ENCODE peak calls at places on chromosomes 2 and 18, in seven cellular contexts. T, G, F, X, H, V and K are unnamed samples.

GRCh38 chr2:19870792-19871191 is 31.0 kb downstream of the TTC32 start:
- DNase-seq in T (no peak), G (no peak), F (no peak), X (no peak), H (no peak), V (no peak), K (no peak)

GRCh38 chr18:28189400-28190239 is 12.7 kb upstream of the CDH2 start:
- DNase-seq in T (peak; percentile 87), G (peak; percentile 85), F (peak; percentile 23), X (no peak), H (peak; percentile 44), V (peak; percentile 83), K (peak; percentile 95)

GRCh38 chr2:120740765-120741513 is 5.3 kb downstream of the GLI2 start:
- DNase-seq in T (no peak), G (no peak), F (no peak), X (no peak), H (no peak), V (peak; percentile 53), K (peak; percentile 52)

GRCh38 chr2:166137331-166137730 is 9.5 kb upstream of the SCN1A start:
- DNase-seq in T (no peak), G (no peak), F (no peak), X (no peak), H (no peak), V (no peak), K (no peak)

GRCh38 chr2:38239452-38239851 is 137.6 kb downstream of the ATL2 start:
- DNase-seq in T (no peak), G (peak; percentile 57), F (no peak), X (no peak), H (no peak), V (no peak), K (no peak)

GRCh38 chr2:176129013-176129796 is at the start of gene HOXD8:
- DNase-seq in T (peak; percentile 42), G (peak; percentile 88), F (peak; percentile 59), X (peak; percentile 83), H (no peak), V (peak; percentile 79), K (no peak)

GRCh38 chr2:174787485-174788205 is 23.4 kb upstream of the CHRNA1 start:
- DNase-seq in T (peak; percentile 86), G (peak; percentile 98), F (no peak), X (no peak), H (no peak), V (peak; percentile 100), K (peak; percentile 100)

GRCh38 chr2:182165196-182165595 is 179.5 kb downstream of the PPP1R1C start:
- DNase-seq in T (no peak), G (peak; percentile 34), F (no peak), X (no peak), H (no peak), V (no peak), K (no peak)

GRCh38 chr2:11498543-11499034 is 32.6 kb upstream of the E2F6 start:
- DNase-seq in T (no peak), G (peak; percentile 12), F (no peak), X (peak; percentile 85), H (peak; percentile 76), V (no peak), K (no peak)

GRCh38 chr2:141871913-141872634 is 258.7 kb downstream of the LRP1B start:
- DNase-seq in T (no peak), G (no peak), F (no peak), X (no peak), H (no peak), V (no peak), K (no peak)

GRCh38 chr18:9782073-9782857 is 74.2 kb downstream of the RAB31 start:
- DNase-seq in T (peak; percentile 97), G (peak; percentile 91), F (no peak), X (no peak), H (no peak), V (peak; percentile 98), K (peak; percentile 94)

GRCh38 chr2:16908671-16909070 is 243.0 kb upstream of the CYRIA start:
- DNase-seq in T (no peak), G (peak; percentile 5), F (no peak), X (no peak), H (no peak), V (no peak), K (peak; percentile 18)

GRCh38 chr18:51339866-51340265 is 142.4 kb upstream of the MEX3C start:
- DNase-seq in T (peak; percentile 56), G (peak; percentile 30), F (no peak), X (no peak), H (no peak), V (peak; percentile 16), K (peak; percentile 74)

DNA sequence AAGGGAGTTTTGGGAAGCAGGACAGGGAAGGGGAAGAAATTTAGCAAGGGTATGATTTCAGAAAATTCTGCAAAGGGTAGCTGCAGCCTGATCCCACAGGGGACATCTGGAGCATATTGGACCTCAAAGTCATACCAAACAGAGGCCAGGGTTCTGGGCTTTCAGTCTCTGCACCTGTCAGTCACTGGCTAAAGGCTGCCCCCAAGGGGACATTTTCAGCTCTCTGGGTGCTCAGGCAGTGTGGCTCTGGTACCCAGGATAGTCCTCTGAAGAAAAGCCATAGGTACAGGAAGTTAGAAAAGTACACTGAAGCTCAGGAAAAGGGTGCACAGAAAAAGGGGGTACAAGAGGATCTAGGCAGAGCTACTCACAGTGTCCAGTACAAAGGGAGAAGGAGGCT is 149.2 kb downstream of the INSIG2 start:
- DNase-seq in T (no peak), G (no peak), F (no peak), X (no peak), H (no peak), V (no peak), K (no peak)
- TF ChIP-seq CTCF in T (no peak), G (no peak), F (no peak), X (no peak), H (no peak), V (no peak), K (no peak)

DNA sequence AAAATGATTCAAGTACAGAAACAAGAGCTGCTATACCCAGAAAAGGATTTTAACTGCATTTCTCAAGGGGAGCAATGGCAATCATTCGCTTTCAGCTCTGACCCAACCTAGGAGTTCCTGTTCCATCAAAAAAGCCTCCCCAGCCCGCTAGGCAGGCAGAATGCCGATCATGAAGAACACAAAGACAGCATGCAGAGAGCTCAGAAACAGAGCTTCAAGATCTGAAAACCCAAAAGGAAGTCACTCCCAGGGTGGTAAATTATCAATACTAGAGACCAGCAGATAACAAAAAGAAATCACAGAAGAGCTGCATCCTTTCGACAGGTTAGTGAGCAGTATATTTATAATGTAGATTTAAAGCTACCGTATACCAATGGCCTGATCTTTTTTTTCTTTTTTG is 84.8 kb upstream of the CRIM1 start:
- DNase-seq in T (no peak), G (no peak), F (no peak), X (no peak), H (no peak), V (no peak), K (no peak)
- H3K4me3 ChIP-seq in T (no peak overlapping the region), G (no peak overlapping the region), F (no peak overlapping the region), X (no peak overlapping the region), H (no peak overlapping the region), V (no peak overlapping the region), K (no peak overlapping the region)

DNA sequence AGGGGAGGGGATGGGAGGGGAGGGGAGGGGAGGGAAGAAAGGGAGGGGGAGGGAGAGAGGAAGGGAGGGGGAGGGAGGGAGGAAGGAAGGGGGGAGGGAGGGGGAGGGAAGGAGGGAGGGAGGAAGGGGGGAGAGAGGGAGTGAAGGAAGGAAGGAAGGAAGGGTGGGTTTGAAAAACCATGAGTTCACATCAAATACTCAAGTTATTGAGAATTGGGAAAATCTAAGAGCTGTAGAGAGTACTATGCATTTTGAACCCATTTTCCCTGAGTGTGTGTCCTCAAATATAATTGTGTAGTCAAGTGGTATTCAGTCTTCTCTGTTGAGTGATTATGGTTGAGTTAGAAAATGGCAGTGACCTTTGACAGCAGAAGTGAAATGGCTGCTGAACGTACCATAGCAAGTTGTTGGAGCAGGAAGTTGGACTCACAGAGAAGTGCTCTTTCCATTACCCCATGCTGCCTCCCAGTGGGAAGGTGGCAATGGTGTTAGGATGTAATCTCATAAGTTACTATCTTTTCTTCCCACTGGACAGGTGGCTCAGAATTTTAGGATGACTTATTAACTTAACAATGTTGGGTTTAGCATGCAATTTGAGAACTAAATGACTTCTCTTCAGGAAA is 214.6 kb downstream of the SETBP1 start:
- DNase-seq in T (peak; percentile 83), G (peak; percentile 85), F (no peak), X (peak; percentile 35), H (peak; percentile 63), V (peak; percentile 76), K (peak; percentile 82)
- TF ChIP-seq CTCF in T (peak; percentile 69), G (peak; percentile 78), F (no peak), X (peak; percentile 45), H (peak; percentile 43), V (peak; percentile 75), K (peak; percentile 75)

DNA sequence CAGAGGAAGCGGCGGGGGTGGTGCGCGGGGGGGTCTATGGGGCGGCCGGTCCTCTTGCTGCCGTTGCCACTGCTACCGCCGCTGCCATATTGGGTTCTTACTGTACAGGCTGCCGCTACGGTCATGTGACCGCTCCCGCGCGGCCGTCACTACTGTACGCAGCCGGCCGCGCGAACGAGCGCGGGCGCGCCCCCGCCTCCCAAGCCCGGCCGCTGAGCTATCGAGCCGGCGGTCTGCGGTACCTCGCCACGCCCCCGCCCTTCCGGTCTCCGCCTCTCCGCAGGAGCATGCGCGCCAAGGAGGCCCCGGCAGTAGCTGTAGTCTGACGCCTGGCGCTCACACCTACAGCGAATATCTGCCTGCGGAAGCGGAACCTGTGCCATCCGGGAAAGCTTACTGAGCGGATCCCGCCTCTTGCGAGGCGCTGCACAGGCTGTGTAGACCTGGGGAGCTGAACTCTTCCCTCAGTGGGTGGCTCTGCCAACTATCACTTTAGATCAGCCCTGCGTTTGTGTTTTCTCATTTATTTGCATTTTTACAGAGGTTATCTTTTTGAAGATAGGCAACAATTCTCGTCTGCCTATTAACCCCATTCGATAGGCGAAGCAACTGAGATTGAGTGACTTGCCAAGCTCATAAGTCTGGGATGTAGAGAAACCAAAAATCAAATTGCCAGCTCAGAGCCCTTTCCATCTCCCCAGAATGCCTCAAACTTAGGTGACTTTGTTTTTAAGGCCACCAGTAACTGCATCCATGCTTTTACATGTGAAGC is at the start of gene ASXL2:
- DNase-seq in T (peak; percentile 97), G (peak; percentile 93), F (peak; percentile 93), X (peak; percentile 97), H (peak; percentile 99), V (peak; percentile 97), K (peak; percentile 98)
- H3K4me3 ChIP-seq in T (peak within 1 kb of the TSS; percentile 72), G (peak within 1 kb of the TSS; percentile 95), F (peak within 1 kb of the TSS; percentile 94), X (peak within 1 kb of the TSS; percentile 94), H (peak within 1 kb of the TSS; percentile 42), V (peak within 1 kb of the TSS; percentile 99), K (peak within 1 kb of the TSS; percentile 98)